ENCODE peak calls at places on chromosomes 2 and 18, in ten cellular contexts. Q is right cardiac atrium; C is cardiac muscle cell; V is GM06990; N is DND-41; Y is right lobe of liver; E is naive thymus-derived CD4-positive, alpha-beta T cell; I is RWPE2; F is skeletal muscle cell; J is neural progenitor cell. K is an unnamed sample.
A peak's percentile ranks its signal among the peaks of the same experiment; 100 is the strongest.

GRCh38 chr2:171479154-171479814 is 43.0 kb upstream of the CYBRD1 start:
- DNase-seq in I (no peak), E (no peak), C (no peak), N (no peak), Y (no peak), J (no peak), V (peak; percentile 19), F (no peak), Q (no peak), K (no peak)

GRCh38 chr18:5879479-5879882 is 15.8 kb downstream of the TMEM200C start:
- DNase-seq in I (no peak), V (no peak), F (no peak), Q (no peak), E (no peak), Y (no peak), J (peak; percentile 31), C (peak; percentile 60), N (no peak), K (peak; percentile 10)

GRCh38 chr2:201259216-201259615 is 1.1 kb upstream of the CASP8 start:
- DNase-seq in Q (no peak), F (no peak), Y (no peak), C (peak; percentile 7), I (no peak), N (no peak), J (no peak), E (no peak), V (no peak), K (no peak)

GRCh38 chr2:39737661-39738060 is 41.4 kb downstream of the THUMPD2 start:
- DNase-seq in V (no peak), N (no peak), F (peak; percentile 81), C (peak; percentile 88), I (no peak), E (no peak), J (peak; percentile 38), Y (no peak), Q (peak; percentile 25), K (no peak)

GRCh38 chr18:37277753-37278152 is 287.8 kb downstream of the CELF4 start:
- DNase-seq in E (no peak), V (no peak), F (no peak), I (no peak), J (no peak), Y (no peak), Q (no peak), C (no peak), N (no peak), K (no peak)

GRCh38 chr2:35501076-35501475 is 854.5 kb upstream of the CRIM1 start:
- DNase-seq in F (no peak), Q (no peak), N (no peak), E (no peak), C (no peak), Y (no peak), J (no peak), I (no peak), V (no peak), K (no peak)

GRCh38 chr2:38167968-38168350 is 92.0 kb upstream of the CYP1B1 start:
- DNase-seq in J (no peak), F (no peak), I (no peak), Q (no peak), C (no peak), E (no peak), V (no peak), Y (no peak), N (no peak), K (no peak)

GRCh38 chr18:7844017-7844416 is 276.9 kb downstream of the PTPRM start:
- DNase-seq in V (no peak), J (no peak), F (no peak), Q (no peak), I (no peak), C (peak; percentile 39), E (no peak), N (no peak), Y (no peak), K (no peak)

GRCh38 chr2:46737577-46737976 is 178.0 kb downstream of the MCFD2 start:
- DNase-seq in N (no peak), Y (no peak), V (no peak), C (no peak), I (no peak), J (no peak), Q (no peak), F (no peak), E (no peak), K (no peak)

GRCh38 chr2:37558622-37559021 is 112.8 kb downstream of the CDC42EP3 start:
- DNase-seq in E (no peak), Y (no peak), N (no peak), J (no peak), V (peak; percentile 52), Q (peak; percentile 18), I (no peak), F (no peak), C (no peak), K (no peak)

GRCh38 chr2:218260742-218261423 is at the start of gene GPBAR1:
- DNase-seq in Q (peak; percentile 79), J (peak; percentile 71), C (no peak), E (no peak), Y (no peak), I (no peak), V (no peak), N (no peak), F (no peak), K (no peak)

GRCh38 chr2:223723954-223724411 is 113.4 kb downstream of the AP1S3 start:
- DNase-seq in V (no peak), Q (no peak), J (peak; percentile 26), Y (no peak), N (no peak), I (no peak), F (no peak), E (no peak), C (no peak), K (peak; percentile 16)

GRCh38 chr2:110674620-110675555 is 3.0 kb downstream of the BUB1 start:
- DNase-seq in J (no peak), Q (peak; percentile 23), N (no peak), E (no peak), C (peak; percentile 77), V (peak; percentile 61), F (no peak), Y (peak; percentile 25), I (no peak), K (no peak)

GRCh38 chr2:98404556-98405250 is 40.0 kb upstream of the INPP4A start:
- DNase-seq in N (no peak), F (no peak), C (no peak), Q (no peak), Y (no peak), I (no peak), E (no peak), J (no peak), V (no peak), K (no peak)

GRCh38 chr18:11859903-11860407 is 8.7 kb downstream of the CHMP1B start:
- DNase-seq in E (no peak), Y (no peak), C (peak; percentile 52), V (no peak), F (peak; percentile 45), I (peak; percentile 86), N (no peak), J (no peak), Q (no peak), K (no peak)
- H3K4me3 ChIP-seq in E (no peak overlapping the region), Y (no peak overlapping the region), C (no peak overlapping the region), V (no peak overlapping the region), F (no peak overlapping the region), I (peak overlapping the region; percentile 30), N (no peak overlapping the region), J (no peak overlapping the region), Q (no peak overlapping the region), K (no peak overlapping the region)

DNA sequence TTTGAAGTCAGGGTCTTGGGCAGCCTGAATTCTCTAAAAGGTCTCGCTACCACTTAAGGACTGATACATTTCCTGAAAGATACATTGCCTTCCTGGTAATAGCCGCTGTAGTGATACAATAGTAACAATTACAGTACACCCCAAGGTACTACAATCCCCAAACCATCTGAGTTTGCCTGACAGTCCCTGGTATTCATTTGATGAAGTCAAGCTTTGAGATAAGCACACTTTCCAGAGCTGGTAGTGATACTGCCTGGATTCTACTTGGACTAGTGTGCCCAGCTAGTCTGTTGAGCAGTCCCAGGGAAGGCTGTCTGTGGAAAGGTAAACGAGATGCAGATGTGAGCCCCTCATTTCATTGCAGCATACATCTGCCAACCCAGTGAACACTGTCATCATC is 24.4 kb upstream of the ITGB6 start:
- DNase-seq in V (no peak), J (no peak), C (no peak), N (no peak), F (no peak), I (no peak), E (no peak), Q (no peak), Y (no peak), K (no peak)
- H3K4me3 ChIP-seq in V (no peak overlapping the region), J (no peak overlapping the region), C (no peak overlapping the region), N (no peak overlapping the region), F (no peak overlapping the region), I (no peak overlapping the region), E (no peak overlapping the region), Q (no peak overlapping the region), Y (no peak overlapping the region), K (no peak overlapping the region)

GRCh38 chr2:237861875-237862527 is 2.6 kb downstream of the RAMP1 start:
- DNase-seq in V (no peak), F (no peak), Q (no peak), N (no peak), C (no peak), Y (no peak), J (no peak), I (no peak), E (no peak), K (no peak)

GRCh38 chr2:237858294-237859081 is 935 bp upstream of the RAMP1 start:
- DNase-seq in F (peak; percentile 73), Y (peak; percentile 68), V (no peak), E (peak; percentile 37), N (peak; percentile 37), J (peak; percentile 86), I (no peak), Q (peak; percentile 62), C (peak; percentile 90), K (peak; percentile 10)

GRCh38 chr2:237859533-237860272 is at the start of gene RAMP1:
- DNase-seq in N (no peak), Q (no peak), E (no peak), Y (no peak), C (peak; percentile 33), J (peak; percentile 45), V (no peak), I (no peak), F (no peak), K (no peak)

GRCh38 chr2:237859082-237859433 is 365 bp upstream of the RAMP1 start:
- DNase-seq in Y (no peak), N (no peak), C (no peak), F (no peak), E (no peak), Q (no peak), V (no peak), J (no peak), I (no peak), K (no peak)

GRCh38 chr2:237860273-237860935 is 981 bp downstream of the RAMP1 start:
- DNase-seq in I (no peak), Y (no peak), Q (no peak), N (no peak), F (no peak), C (no peak), E (no peak), V (no peak), J (no peak), K (no peak)
- H3K4me3 ChIP-seq in I (no peak overlapping the region), Y (peak overlapping the region; percentile 42), Q (peak overlapping the region; percentile 55), N (no peak overlapping the region), F (peak overlapping the region; percentile 43), C (peak overlapping the region; percentile 37), E (no peak overlapping the region), V (no peak overlapping the region), J (peak overlapping the region; percentile 45), K (no peak overlapping the region)

DNA sequence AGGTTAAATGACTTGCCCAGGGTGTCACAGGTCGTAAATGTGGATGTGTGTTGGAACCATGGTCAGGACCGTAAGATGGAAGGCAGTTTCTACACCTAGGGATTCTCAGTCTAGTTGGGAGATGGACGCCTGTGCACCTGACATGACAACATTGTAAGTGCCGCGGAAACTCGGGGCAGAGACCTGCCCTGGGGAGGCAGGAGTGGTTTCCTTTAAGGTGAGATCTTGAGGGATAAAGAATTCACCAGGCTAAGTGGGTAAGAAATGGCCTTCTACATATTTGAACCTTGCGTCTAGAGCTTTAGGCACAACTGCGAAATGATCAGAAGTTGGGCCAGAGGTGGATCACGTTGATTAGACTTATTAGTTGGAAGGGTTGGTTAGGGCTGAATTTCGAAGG is 1.6 kb downstream of the DGKD start:
- DNase-seq in F (no peak), E (no peak), N (no peak), Y (no peak), Q (no peak), J (no peak), C (no peak), V (no peak), I (no peak), K (no peak)
- H3K4me3 ChIP-seq in F (no peak overlapping the region), E (peak overlapping the region; percentile 44), N (peak overlapping the region; percentile 93), Y (no peak overlapping the region), Q (no peak overlapping the region), J (no peak overlapping the region), C (no peak overlapping the region), V (peak overlapping the region; percentile 89), I (no peak overlapping the region), K (no peak overlapping the region)

K was measured in Jurkat, Clone E6-1.